ENCODE peak calls at places on chromosome 16, in ten cellular contexts. M is activated CD8-positive, alpha-beta memory T cell treated with anti-CD3 and anti-CD28 coated beads, Interleukin-2, amount 50 U/mL, for 4 hours; A is CD8-positive, alpha-beta memory T cell; U is T-helper 17 cell; O is small intestine; W is activated T-cell treated with anti-CD3 and anti-CD28 coated beads, Interleukin-2, amount 50 U/mL, for 72 hours; F is fibroblast of the conjunctiva; H is NCI-H460; S is stimulated activated CD8-positive, alpha-beta memory T cell treated with anti-CD3 and anti-CD28 coated beads, Interleukin-15, amount 100 ng/mL, for 48 hours; T is left colon. E is an unnamed sample.

GRCh38 chr16:1542533-1542932 is 9.1 kb downstream of the TMEM204 start:
- DNase-seq in M (no peak), A (no peak), U (no peak), O (no peak), W (no peak), F (no peak), H (no peak), S (no peak), T (no peak), E (no peak)

GRCh38 chr16:342455-343213 is 9.9 kb downstream of the AXIN1 start:
- DNase-seq in M (no peak), A (no peak), U (no peak), O (no peak), W (no peak), F (no peak), H (no peak), S (no peak), T (no peak), E (no peak)

GRCh38 chr16:2860826-2861567 is 3.0 kb upstream of the PRSS22 start:
- DNase-seq in M (no peak), A (no peak), U (no peak), O (no peak), W (no peak), F (no peak), H (no peak), S (no peak), T (no peak), E (no peak)

GRCh38 chr16:69744363-69745231 is 10.1 kb downstream of the NOB1 start:
- DNase-seq in M (no peak), A (no peak), U (no peak), O (no peak), W (no peak), F (no peak), H (no peak), S (no peak), T (no peak), E (no peak)

GRCh38 chr16:51538707-51539604 is 387.9 kb upstream of the SALL1 start:
- DNase-seq in M (no peak), A (no peak), U (no peak), O (no peak), W (no peak), F (peak; percentile 72), H (no peak), S (no peak), T (no peak), E (no peak)

GRCh38 chr16:676565-677297 is 1.3 kb downstream of the RHBDL1 start:
- DNase-seq in M (no peak), A (no peak), U (no peak), O (peak; percentile 94), W (no peak), F (no peak), H (no peak), S (no peak), T (peak; percentile 94), E (no peak)

GRCh38 chr16:7319514-7319913 is 13.1 kb upstream of the RBFOX1 start:
- DNase-seq in M (no peak), A (no peak), U (no peak), O (no peak), W (no peak), F (no peak), H (no peak), S (no peak), T (no peak), E (no peak)

GRCh38 chr16:56041556-56042140 is 149.6 kb upstream of the GNAO1 start:
- DNase-seq in M (peak; percentile 14), A (peak; percentile 17), U (no peak), O (peak; percentile 19), W (peak; percentile 28), F (no peak), H (no peak), S (peak; percentile 3), T (no peak), E (peak; percentile 2)

GRCh38 chr16:26729917-26730541 is 336.7 kb upstream of the C16orf82 start:
- DNase-seq in M (no peak), A (no peak), U (no peak), O (no peak), W (no peak), F (no peak), H (no peak), S (no peak), T (no peak), E (no peak)

GRCh38 chr16:85353839-85354622 is 241.8 kb upstream of the CIBAR2 start:
- DNase-seq in M (no peak), A (no peak), U (no peak), O (peak; percentile 61), W (no peak), F (no peak), H (no peak), S (no peak), T (peak; percentile 72), E (no peak)

GRCh38 chr16:6483634-6484033 is 849.0 kb upstream of the RBFOX1 start:
- DNase-seq in M (no peak), A (no peak), U (no peak), O (no peak), W (no peak), F (no peak), H (no peak), S (no peak), T (no peak), E (no peak)

GRCh38 chr16:62903961-62904502 is 867.8 kb upstream of the CDH8 start:
- DNase-seq in M (no peak), A (no peak), U (no peak), O (no peak), W (no peak), F (no peak), H (no peak), S (no peak), T (no peak), E (no peak)

GRCh38 chr16:86697715-86698114 is 119.4 kb downstream of the FOXL1 start:
- DNase-seq in M (no peak), A (no peak), U (no peak), O (no peak), W (no peak), F (no peak), H (no peak), S (no peak), T (no peak), E (no peak)

GRCh38 chr16:10519929-10520868 is 60.2 kb downstream of the EMP2 start:
- DNase-seq in M (no peak), A (no peak), U (no peak), O (no peak), W (no peak), F (no peak), H (no peak), S (no peak), T (no peak), E (no peak)

GRCh38 chr16:89749637-89750036 is 28.3 kb downstream of the ZNF276 start:
- DNase-seq in M (no peak), A (no peak), U (no peak), O (peak; percentile 47), W (no peak), F (no peak), H (no peak), S (no peak), T (peak; percentile 65), E (no peak)

GRCh38 chr16:21159281-21159951 is 942 bp downstream of the LDAF1 start:
- DNase-seq in M (no peak), A (peak; percentile 3), U (peak; percentile 13), O (peak; percentile 45), W (peak; percentile 16), F (no peak), H (no peak), S (no peak), T (peak; percentile 54), E (no peak)

GRCh38 chr16:60608971-60609370 is 1427.3 kb downstream of the CDH8 start:
- DNase-seq in M (no peak), A (no peak), U (no peak), O (no peak), W (no peak), F (no peak), H (no peak), S (no peak), T (no peak), E (no peak)

GRCh38 chr16:89448656-89449055 is 41.7 kb downstream of the ANKRD11 start:
- DNase-seq in M (no peak), A (no peak), U (no peak), O (peak; percentile 79), W (no peak), F (no peak), H (no peak), S (no peak), T (peak; percentile 63), E (no peak)

E was measured in activated T-helper 1 cell treated with Interleukin-2 at 50 U/mL for 16 hours.